ENCODE peak calls at places on chromosome 6, in six cellular contexts. One of them, this sample, is unnamed. For H3K9me3, the result is how much of the 10 kb centered on the place peaks cover.

GRCh38 chr6:107712523-107713213 is 111.4 kb downstream of the SCML4 start:
- DNase-seq in tibial artery: no peak
- DNase-seq in lower lobe of right lung: no peak
- DNase-seq in A549: no peak
- DNase-seq in CD4-positive, alpha-beta T cell: no peak
- DNase-seq in PC-3: no peak
- DNase-seq in this sample: no peak

GRCh38 chr6:48111143-48111506 is at the start of gene PTCHD4:
- DNase-seq in tibial artery: no peak
- DNase-seq in lower lobe of right lung: peak
- DNase-seq in A549: no peak
- DNase-seq in CD4-positive, alpha-beta T cell: no peak
- DNase-seq in PC-3: peak
- DNase-seq in this sample: no peak

GRCh38 chr6:21138359-21139094 is 455.0 kb upstream of the SOX4 start:
- DNase-seq in tibial artery: no peak
- DNase-seq in lower lobe of right lung: no peak
- DNase-seq in A549: no peak
- DNase-seq in CD4-positive, alpha-beta T cell: no peak
- DNase-seq in PC-3: peak
- DNase-seq in this sample: no peak

GRCh38 chr6:4922488-4923037 is 81.3 kb downstream of the RPP40 start:
- DNase-seq in tibial artery: no peak
- DNase-seq in lower lobe of right lung: no peak
- DNase-seq in A549: no peak
- DNase-seq in CD4-positive, alpha-beta T cell: no peak
- DNase-seq in PC-3: no peak
- DNase-seq in this sample: no peak

GRCh38 chr6:148864941-148865340 is 118.1 kb downstream of the UST start:
- DNase-seq in tibial artery: no peak
- DNase-seq in lower lobe of right lung: no peak
- DNase-seq in A549: no peak
- DNase-seq in CD4-positive, alpha-beta T cell: no peak
- DNase-seq in PC-3: no peak
- DNase-seq in this sample: no peak

GRCh38 chr6:157823001-157823522 is at the start of gene SNX9:
- DNase-seq in tibial artery: peak
- DNase-seq in lower lobe of right lung: peak
- DNase-seq in A549: peak
- DNase-seq in CD4-positive, alpha-beta T cell: peak
- DNase-seq in PC-3: peak
- DNase-seq in this sample: peak

GRCh38 chr6:160030103-160030502 is 61.2 kb downstream of the IGF2R start:
- DNase-seq in tibial artery: peak
- DNase-seq in lower lobe of right lung: peak
- DNase-seq in A549: no peak
- DNase-seq in CD4-positive, alpha-beta T cell: no peak
- DNase-seq in PC-3: peak
- DNase-seq in this sample: no peak

GRCh38 chr6:153150400-153150766 is 19.3 kb upstream of the RGS17 start:
- DNase-seq in tibial artery: no peak
- DNase-seq in lower lobe of right lung: no peak
- DNase-seq in A549: no peak
- DNase-seq in CD4-positive, alpha-beta T cell: no peak
- DNase-seq in PC-3: no peak
- DNase-seq in this sample: no peak

GRCh38 chr6:108969776-108970175 is 121.6 kb downstream of the ARMC2 start:
- DNase-seq in tibial artery: no peak
- DNase-seq in lower lobe of right lung: no peak
- DNase-seq in A549: no peak
- DNase-seq in CD4-positive, alpha-beta T cell: no peak
- DNase-seq in PC-3: no peak
- DNase-seq in this sample: no peak

GRCh38 chr6:113824411-113824810 is 32.7 kb upstream of the MARCKS start:
- DNase-seq in tibial artery: no peak
- DNase-seq in lower lobe of right lung: no peak
- DNase-seq in A549: no peak
- DNase-seq in CD4-positive, alpha-beta T cell: no peak
- DNase-seq in PC-3: no peak
- DNase-seq in this sample: no peak

GRCh38 chr6:136014454-136015421 is 163.2 kb downstream of the PDE7B start:
- DNase-seq in tibial artery: no peak
- DNase-seq in lower lobe of right lung: no peak
- DNase-seq in A549: peak
- DNase-seq in CD4-positive, alpha-beta T cell: no peak
- DNase-seq in PC-3: peak
- DNase-seq in this sample: no peak

GRCh38 chr6:163324928-163325784 is 89.4 kb upstream of the QKI start:
- DNase-seq in tibial artery: peak
- DNase-seq in lower lobe of right lung: peak
- DNase-seq in A549: peak
- DNase-seq in CD4-positive, alpha-beta T cell: no peak
- DNase-seq in PC-3: peak
- DNase-seq in this sample: no peak

GRCh38 chr6:127515794-127516675 is 3.1 kb downstream of the MTCL3 start:
- DNase-seq in tibial artery: no peak
- DNase-seq in lower lobe of right lung: peak
- DNase-seq in A549: no peak
- DNase-seq in CD4-positive, alpha-beta T cell: peak
- DNase-seq in PC-3: peak
- DNase-seq in this sample: peak

GRCh38 chr6:33993091-33993490 is 152.8 kb downstream of the GRM4 start:
- DNase-seq in tibial artery: peak
- DNase-seq in lower lobe of right lung: no peak
- DNase-seq in A549: no peak
- DNase-seq in CD4-positive, alpha-beta T cell: no peak
- DNase-seq in PC-3: no peak
- DNase-seq in this sample: no peak

GRCh38 chr6:13228264-13229204 is 99.8 kb downstream of the TBC1D7 start:
- DNase-seq in tibial artery: no peak
- DNase-seq in lower lobe of right lung: no peak
- DNase-seq in A549: no peak
- DNase-seq in CD4-positive, alpha-beta T cell: no peak
- DNase-seq in PC-3: no peak
- DNase-seq in this sample: no peak

GRCh38 chr6:12114055-12114503 is 102.0 kb downstream of the HIVEP1 start:
- DNase-seq in tibial artery: no peak
- DNase-seq in lower lobe of right lung: no peak
- DNase-seq in A549: no peak
- DNase-seq in CD4-positive, alpha-beta T cell: no peak
- DNase-seq in PC-3: no peak
- DNase-seq in this sample: no peak

GRCh38 chr6:41562633-41562975 is 16.4 kb downstream of the FOXP4 start:
- DNase-seq in tibial artery: no peak
- DNase-seq in lower lobe of right lung: no peak
- DNase-seq in A549: no peak
- DNase-seq in CD4-positive, alpha-beta T cell: no peak
- DNase-seq in PC-3: no peak
- DNase-seq in this sample: no peak

GRCh38 chr6:145026267-145026679 is 709.0 kb downstream of the EPM2A start:
- DNase-seq in tibial artery: no peak
- DNase-seq in lower lobe of right lung: no peak
- DNase-seq in A549: no peak
- DNase-seq in CD4-positive, alpha-beta T cell: no peak
- DNase-seq in PC-3: no peak
- DNase-seq in this sample: no peak

GRCh38 chr6:28737750-28738395 is 185.9 kb downstream of the TRIM27 start:
- DNase-seq in tibial artery: no peak
- DNase-seq in lower lobe of right lung: no peak
- DNase-seq in A549: no peak
- DNase-seq in CD4-positive, alpha-beta T cell: no peak
- DNase-seq in PC-3: no peak
- DNase-seq in this sample: no peak
- H3K9me3 ChIP-seq in tibial artery: under half
- H3K9me3 ChIP-seq in lower lobe of right lung: under half
- H3K9me3 ChIP-seq in A549: under half
- H3K9me3 ChIP-seq in CD4-positive, alpha-beta T cell: half or more
- H3K9me3 ChIP-seq in PC-3: under half
- H3K9me3 ChIP-seq in this sample: under half

DNA sequence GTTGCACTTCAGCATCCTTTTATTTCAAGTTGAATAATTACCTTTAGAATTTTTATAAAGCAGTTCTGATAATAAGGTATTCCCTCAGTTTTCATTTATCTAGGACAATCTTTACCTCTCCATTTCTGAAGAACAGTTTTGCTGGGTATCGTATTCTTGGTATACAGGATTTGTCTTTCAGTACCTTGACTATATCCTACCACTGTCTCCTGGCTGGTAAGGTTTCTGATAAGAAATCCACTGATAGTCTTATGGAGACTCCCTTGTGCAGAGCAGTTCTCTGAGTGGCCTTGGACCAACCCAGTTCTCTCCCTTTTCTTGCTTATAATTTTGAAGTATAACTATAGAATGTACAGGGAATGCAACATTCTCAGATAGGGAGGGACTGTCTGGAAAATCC is 51.3 kb upstream of the SAMD3 start:
- DNase-seq in tibial artery: no peak
- DNase-seq in lower lobe of right lung: no peak
- DNase-seq in A549: no peak
- DNase-seq in CD4-positive, alpha-beta T cell: no peak
- DNase-seq in PC-3: no peak
- DNase-seq in this sample: no peak
- H3K9me3 ChIP-seq in tibial artery: under half
- H3K9me3 ChIP-seq in lower lobe of right lung: under half
- H3K9me3 ChIP-seq in A549: under half
- H3K9me3 ChIP-seq in CD4-positive, alpha-beta T cell: under half
- H3K9me3 ChIP-seq in PC-3: under half
- H3K9me3 ChIP-seq in this sample: under half

GRCh38 chr6:28207244-28208179 is 17.6 kb upstream of the ZSCAN9 start:
- DNase-seq in tibial artery: no peak
- DNase-seq in lower lobe of right lung: no peak
- DNase-seq in A549: no peak
- DNase-seq in CD4-positive, alpha-beta T cell: no peak
- DNase-seq in PC-3: no peak
- DNase-seq in this sample: no peak
- H3K9me3 ChIP-seq in tibial artery: under half
- H3K9me3 ChIP-seq in lower lobe of right lung: under half
- H3K9me3 ChIP-seq in A549: under half
- H3K9me3 ChIP-seq in CD4-positive, alpha-beta T cell: under half
- H3K9me3 ChIP-seq in PC-3: under half
- H3K9me3 ChIP-seq in this sample: under half

DNA sequence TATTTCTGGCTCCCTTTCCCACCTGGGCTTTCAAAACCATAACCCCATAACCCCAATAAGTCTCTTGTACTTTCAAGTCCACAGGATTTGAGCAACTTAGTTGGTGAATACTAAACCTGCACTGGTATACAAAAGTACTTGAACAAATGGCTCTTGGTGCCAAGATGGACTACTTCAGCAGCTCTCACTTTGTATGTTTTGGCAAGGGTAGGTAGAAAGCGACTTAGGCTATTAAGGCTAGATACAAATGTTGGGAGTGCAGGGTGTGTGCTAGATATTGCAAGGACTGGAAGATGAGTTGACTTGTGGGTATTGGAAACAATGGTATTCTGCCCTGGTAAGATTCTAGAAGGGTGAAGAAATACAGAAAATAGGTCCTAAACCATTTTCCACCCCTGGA is 182.6 kb upstream of the MOCS1 start:
- DNase-seq in tibial artery: no peak
- DNase-seq in lower lobe of right lung: no peak
- DNase-seq in A549: no peak
- DNase-seq in CD4-positive, alpha-beta T cell: no peak
- DNase-seq in PC-3: no peak
- DNase-seq in this sample: no peak
- H3K9me3 ChIP-seq in tibial artery: under half
- H3K9me3 ChIP-seq in lower lobe of right lung: under half
- H3K9me3 ChIP-seq in A549: under half
- H3K9me3 ChIP-seq in CD4-positive, alpha-beta T cell: under half
- H3K9me3 ChIP-seq in PC-3: under half
- H3K9me3 ChIP-seq in this sample: under half

GRCh38 chr6:90388395-90388794 is 91.8 kb upstream of the BACH2 start:
- DNase-seq in tibial artery: no peak
- DNase-seq in lower lobe of right lung: no peak
- DNase-seq in A549: no peak
- DNase-seq in CD4-positive, alpha-beta T cell: no peak
- DNase-seq in PC-3: no peak
- DNase-seq in this sample: no peak
- H3K9me3 ChIP-seq in tibial artery: under half
- H3K9me3 ChIP-seq in lower lobe of right lung: under half
- H3K9me3 ChIP-seq in A549: under half
- H3K9me3 ChIP-seq in CD4-positive, alpha-beta T cell: under half
- H3K9me3 ChIP-seq in PC-3: under half
- H3K9me3 ChIP-seq in this sample: under half

GRCh38 chr6:9697263-9697931 is 717.5 kb downstream of the TFAP2A start:
- DNase-seq in tibial artery: no peak
- DNase-seq in lower lobe of right lung: no peak
- DNase-seq in A549: no peak
- DNase-seq in CD4-positive, alpha-beta T cell: no peak
- DNase-seq in PC-3: no peak
- DNase-seq in this sample: no peak

GRCh38 chr6:9704989-9705388 is 709.9 kb downstream of the TFAP2A start:
- DNase-seq in tibial artery: no peak
- DNase-seq in lower lobe of right lung: no peak
- DNase-seq in A549: peak
- DNase-seq in CD4-positive, alpha-beta T cell: no peak
- DNase-seq in PC-3: peak
- DNase-seq in this sample: no peak

DNA sequence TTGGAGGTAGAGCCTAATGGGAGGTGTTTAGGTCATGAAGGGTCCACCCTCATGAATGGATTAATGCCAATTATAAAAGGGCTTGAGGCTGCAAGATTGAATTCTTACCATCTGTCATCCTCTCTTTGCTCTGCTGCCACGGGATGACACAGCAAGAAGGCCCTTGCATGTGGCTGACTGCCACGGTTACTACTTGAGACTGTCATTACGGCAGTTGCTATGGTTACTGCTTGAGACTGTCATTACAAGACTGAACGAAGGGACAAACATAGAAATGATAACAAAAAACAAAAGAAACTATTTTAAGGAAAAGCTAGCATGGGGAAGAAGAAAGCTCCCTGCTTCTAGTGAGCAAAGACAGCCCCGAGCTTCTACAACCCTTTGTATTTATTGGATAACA is 715.0 kb downstream of the TFAP2A start:
- DNase-seq in tibial artery: no peak
- DNase-seq in lower lobe of right lung: no peak
- DNase-seq in A549: no peak
- DNase-seq in CD4-positive, alpha-beta T cell: no peak
- DNase-seq in PC-3: no peak
- DNase-seq in this sample: no peak
- H3K9me3 ChIP-seq in tibial artery: under half
- H3K9me3 ChIP-seq in lower lobe of right lung: under half
- H3K9me3 ChIP-seq in A549: under half
- H3K9me3 ChIP-seq in CD4-positive, alpha-beta T cell: under half
- H3K9me3 ChIP-seq in PC-3: under half
- H3K9me3 ChIP-seq in this sample: under half

DNA sequence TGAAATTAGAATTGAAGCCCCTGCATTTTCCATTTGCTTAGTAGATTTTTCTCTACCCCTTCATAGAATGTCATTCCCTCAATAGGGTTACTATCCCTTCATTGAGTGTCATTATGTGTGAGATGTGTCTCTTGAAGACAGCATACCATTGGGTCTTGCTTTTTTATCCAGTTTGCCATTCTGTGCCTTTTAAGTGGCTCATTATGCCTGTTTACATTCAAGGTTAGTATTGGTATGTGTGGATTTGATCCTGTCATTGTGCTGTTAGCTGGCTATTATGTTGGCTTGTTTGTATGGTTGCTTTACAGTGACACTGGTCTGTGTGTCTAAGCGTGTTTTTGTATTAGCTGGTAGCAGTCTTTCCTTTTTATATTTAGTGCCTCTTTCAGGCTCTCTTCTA is 25.7 kb upstream of the TCF21 start:
- DNase-seq in tibial artery: no peak
- DNase-seq in lower lobe of right lung: no peak
- DNase-seq in A549: no peak
- DNase-seq in CD4-positive, alpha-beta T cell: no peak
- DNase-seq in PC-3: no peak
- DNase-seq in this sample: no peak
- H3K9me3 ChIP-seq in tibial artery: under half
- H3K9me3 ChIP-seq in lower lobe of right lung: under half
- H3K9me3 ChIP-seq in A549: under half
- H3K9me3 ChIP-seq in CD4-positive, alpha-beta T cell: under half
- H3K9me3 ChIP-seq in PC-3: under half
- H3K9me3 ChIP-seq in this sample: under half

This sample was measured in T-helper 17 cell.